ENCODE peak calls at places on chromosomes 4 and X, in five cellular contexts. S is left cardiac atrium; Z is A549; W is lower leg skin; F is Jurkat, Clone E6-1. C is an unnamed sample.

GRCh38 chr4:8465615-8466611 is 25.3 kb downstream of the TRMT44 start:
- DNase-seq in S (no peak), Z (no peak), W (no peak), F (no peak), C (no peak)

GRCh38 chr4:40333921-40334352 is 1.2 kb upstream of the CHRNA9 start:
- DNase-seq in S (no peak), Z (peak; percentile 54), W (no peak), F (no peak), C (no peak)

GRCh38 chr4:72112514-72113156 is 80.8 kb downstream of the NPFFR2 start:
- DNase-seq in S (no peak), Z (peak; percentile 2), W (no peak), F (no peak), C (no peak)

GRCh38 chr4:79247695-79248394 is 78.0 kb downstream of the NAA11 start:
- DNase-seq in S (no peak), Z (no peak), W (no peak), F (no peak), C (no peak)

GRCh38 chr4:105572296-105572695 is 19.9 kb downstream of the ARHGEF38 start:
- DNase-seq in S (no peak), Z (no peak), W (no peak), F (no peak), C (no peak)

GRCh38 chr4:99383833-99384392 is 31.4 kb upstream of the ADH1C start:
- DNase-seq in S (no peak), Z (no peak), W (no peak), F (no peak), C (peak; percentile 23)

GRCh38 chrX:133794151-133794550 is 191.2 kb downstream of the GPC3 start:
- DNase-seq in S (no peak), Z (no peak), W (no peak), F (no peak), C (no peak)

GRCh38 chrX:16828126-16828908 is 41.8 kb downstream of the RBBP7 start:
- DNase-seq in S (peak; percentile 37), Z (no peak), W (no peak), F (no peak), C (no peak)

GRCh38 chrX:136650811-136651210 is 2.9 kb downstream of the CD40LG start:
- DNase-seq in S (no peak), Z (no peak), W (no peak), F (no peak), C (no peak)

GRCh38 chrX:109886122-109886761 is 116.7 kb upstream of the TMEM164 start:
- DNase-seq in S (peak; percentile 33), Z (peak; percentile 53), W (no peak), F (peak; percentile 27), C (no peak)

GRCh38 chrX:38220024-38220935 is at the start of gene SRPX:
- DNase-seq in S (peak; percentile 53), Z (peak; percentile 21), W (peak; percentile 87), F (no peak), C (peak; percentile 31)

GRCh38 chr4:30402276-30402675 is 317.9 kb upstream of the PCDH7 start:
- DNase-seq in S (no peak), Z (no peak), W (no peak), F (no peak), C (no peak)

GRCh38 chr4:68954126-68954525 is 2.5 kb upstream of the UGT2A3 start:
- DNase-seq in S (no peak), Z (no peak), W (no peak), F (no peak), C (no peak)

GRCh38 chrX:110182865-110183264 is 135.0 kb downstream of the AMMECR1 start:
- DNase-seq in S (no peak), Z (no peak), W (no peak), F (no peak), C (no peak)

GRCh38 chrX:84170931-84171330 is 17.1 kb downstream of the RPS6KA6 start:
- DNase-seq in S (no peak), Z (no peak), W (no peak), F (no peak), C (no peak)

GRCh38 chrX:56763556-56764152 is 34.6 kb downstream of the NBDY start:
- DNase-seq in S (peak; percentile 77), Z (no peak), W (peak; percentile 94), F (no peak), C (peak; percentile 77)

GRCh38 chrX:133151320-133151719 is 54.4 kb upstream of the USP26 start:
- DNase-seq in S (no peak), Z (no peak), W (no peak), F (no peak), C (no peak)

GRCh38 chr4:172666711-172667368 is 501.8 kb upstream of the GALNT7 start:
- DNase-seq in S (no peak), Z (no peak), W (no peak), F (no peak), C (no peak)

GRCh38 chr4:126583509-126583908 is 1049.2 kb upstream of the INTU start:
- DNase-seq in S (no peak), Z (no peak), W (no peak), F (peak; percentile 19), C (no peak)

GRCh38 chr4:85102606-85103005 is 136.1 kb upstream of the WDFY3 start:
- DNase-seq in S (no peak), Z (no peak), W (no peak), F (no peak), C (no peak)

GRCh38 chr4:98092833-98093439 is 50.3 kb downstream of the STPG2 start:
- DNase-seq in S (no peak), Z (no peak), W (no peak), F (peak; percentile 16), C (no peak)

GRCh38 chr4:170979736-170980135 is 833.5 kb upstream of the GALNTL6 start:
- DNase-seq in S (no peak), Z (no peak), W (no peak), F (no peak), C (no peak)

GRCh38 chr4:8699479-8700145 is 107.0 kb downstream of the CPZ start:
- DNase-seq in S (no peak), Z (no peak), W (peak; percentile 76), F (no peak), C (no peak)

GRCh38 chr4:140152015-140152703 is 1.8 kb downstream of the MAML3 start:
- DNase-seq in S (peak; percentile 74), Z (peak; percentile 61), W (peak; percentile 93), F (peak; percentile 57), C (peak; percentile 80)